ENCODE peak calls at places on chromosomes 12 and 14, in seven cellular contexts. X, U, T, D, L, Y and C are unnamed samples.

GRCh38 chr12:109892748-109893147 is 7.3 kb upstream of the TCHP start:
- DNase-seq in X (no peak), U (no peak), T (no peak), D (no peak), L (no peak), Y (no peak), C (no peak)

GRCh38 chr12:12733118-12733517 is 15.9 kb downstream of the CDKN1B start:
- DNase-seq in X (no peak), U (no peak), T (no peak), D (no peak), L (no peak), Y (no peak), C (no peak)

GRCh38 chr12:76398106-76398505 is 49.9 kb upstream of the BBS10 start:
- DNase-seq in X (no peak), U (no peak), T (no peak), D (no peak), L (no peak), Y (no peak), C (no peak)

GRCh38 chr14:50399251-50400032 is 2.8 kb upstream of the CDKL1 start:
- DNase-seq in X (no peak), U (no peak), T (no peak), D (peak; percentile 77), L (no peak), Y (no peak), C (peak; percentile 80)

GRCh38 chr12:124609041-124609984 is 41.9 kb upstream of the NCOR2 start:
- DNase-seq in X (no peak), U (peak; percentile 80), T (peak; percentile 70), D (peak; percentile 97), L (no peak), Y (no peak), C (peak; percentile 98)

GRCh38 chr14:96016761-96017160 is 22.4 kb upstream of the C14orf132 start:
- DNase-seq in X (no peak), U (no peak), T (no peak), D (no peak), L (no peak), Y (no peak), C (no peak)

GRCh38 chr12:127681151-127681754 is 585.7 kb upstream of the TMEM132C start:
- DNase-seq in X (no peak), U (no peak), T (no peak), D (no peak), L (no peak), Y (no peak), C (no peak)

GRCh38 chr12:42756841-42757661 is 167.5 kb upstream of the PRICKLE1 start:
- DNase-seq in X (peak; percentile 35), U (no peak), T (no peak), D (no peak), L (no peak), Y (no peak), C (no peak)

GRCh38 chr12:62458626-62459025 is 8.0 kb upstream of the MON2 start:
- DNase-seq in X (no peak), U (no peak), T (no peak), D (no peak), L (no peak), Y (no peak), C (no peak)

GRCh38 chr12:91980345-91980744 is 165.3 kb downstream of the BTG1 start:
- DNase-seq in X (peak; percentile 27), U (no peak), T (no peak), D (no peak), L (no peak), Y (no peak), C (no peak)

GRCh38 chr12:1797991-1798733 is 22.2 kb upstream of the LRTM2 start:
- DNase-seq in X (no peak), U (no peak), T (no peak), D (no peak), L (no peak), Y (no peak), C (no peak)

GRCh38 chr12:98422809-98423208 is 92.6 kb upstream of the TMPO start:
- DNase-seq in X (no peak), U (no peak), T (no peak), D (peak; percentile 79), L (no peak), Y (no peak), C (peak; percentile 82)

GRCh38 chr12:7433276-7433822 is 10.6 kb downstream of the CD163L1 start:
- DNase-seq in X (no peak), U (no peak), T (no peak), D (no peak), L (no peak), Y (no peak), C (no peak)

GRCh38 chr14:104393898-104394605 is 185.5 kb upstream of the C14orf180 start:
- DNase-seq in X (no peak), U (peak; percentile 39), T (peak; percentile 37), D (no peak), L (no peak), Y (no peak), C (peak; percentile 36)

GRCh38 chr12:91367234-91367849 is 184.7 kb upstream of the DCN start:
- DNase-seq in X (no peak), U (peak; percentile 10), T (no peak), D (no peak), L (no peak), Y (no peak), C (no peak)

GRCh38 chr12:47088021-47088944 is 8.5 kb upstream of the AMIGO2 start:
- DNase-seq in X (no peak), U (no peak), T (no peak), D (peak; percentile 50), L (no peak), Y (no peak), C (no peak)